ENCODE peak calls at places on chromosomes 2 and 18, in eight cellular contexts. C is endothelial cell; E is body of pancreas; O is CD8-positive, alpha-beta T cell; J is HepG2; X is AG04449; P is astrocyte; S is HFFc6. Q is an unnamed sample.

GRCh38 chr18:78517973-78518372 is 461.6 kb upstream of the SALL3 start:
- DNase-seq in C (no peak), E (no peak), O (peak), J (no peak), X (no peak), P (no peak), S (no peak), Q (no peak)

GRCh38 chr2:166180951-166181812 is 53.4 kb upstream of the SCN1A start:
- DNase-seq in C (peak), E (peak), O (no peak), J (peak), X (no peak), P (no peak), S (peak), Q (peak)

GRCh38 chr2:70935468-70936164 is at the start of gene ATP6V1B1:
- DNase-seq in C (no peak), E (peak), O (peak), J (peak), X (no peak), P (no peak), S (no peak), Q (no peak)

GRCh38 chr2:185338104-185338503 is 400.5 kb upstream of the FSIP2 start:
- DNase-seq in C (no peak), E (no peak), O (no peak), J (no peak), X (no peak), P (no peak), S (no peak), Q (no peak)

GRCh38 chr2:154532763-154533162 is 165.7 kb upstream of the KCNJ3 start:
- DNase-seq in C (no peak), E (no peak), O (no peak), J (no peak), X (no peak), P (no peak), S (no peak), Q (no peak)

GRCh38 chr18:62436636-62437519 is 85.9 kb upstream of the ZCCHC2 start:
- DNase-seq in C (no peak), E (peak), O (peak), J (no peak), X (no peak), P (peak), S (peak), Q (no peak)

GRCh38 chr18:55588001-55588875 is at the start of gene TCF4:
- DNase-seq in C (peak), E (peak), O (no peak), J (no peak), X (no peak), P (peak), S (no peak), Q (no peak)

GRCh38 chr2:222433381-222434173 is 9.2 kb downstream of the SGPP2 start:
- DNase-seq in C (no peak), E (no peak), O (no peak), J (no peak), X (no peak), P (no peak), S (no peak), Q (peak)

GRCh38 chr2:205054789-205055188 is 509.5 kb downstream of the PARD3B start:
- DNase-seq in C (no peak), E (no peak), O (no peak), J (no peak), X (no peak), P (no peak), S (no peak), Q (no peak)

GRCh38 chr18:9637036-9637767 is 22.8 kb upstream of the PPP4R1 start:
- DNase-seq in C (no peak), E (no peak), O (no peak), J (no peak), X (no peak), P (peak), S (no peak), Q (no peak)

GRCh38 chr18:22542400-22542835 is 124.7 kb upstream of the CTAGE1 start:
- DNase-seq in C (no peak), E (no peak), O (no peak), J (peak), X (no peak), P (peak), S (peak), Q (no peak)

GRCh38 chr2:12998701-12999100 is 282.0 kb downstream of the TRIB2 start:
- DNase-seq in C (no peak), E (no peak), O (no peak), J (no peak), X (no peak), P (no peak), S (no peak), Q (no peak)

GRCh38 chr2:65541773-65542172 is 109.4 kb upstream of the SPRED2 start:
- DNase-seq in C (no peak), E (no peak), O (no peak), J (no peak), X (no peak), P (no peak), S (no peak), Q (no peak)

GRCh38 chr2:121093735-121094520 is 191.1 kb downstream of the TFCP2L1 start:
- DNase-seq in C (no peak), E (no peak), O (no peak), J (no peak), X (no peak), P (no peak), S (peak), Q (no peak)

GRCh38 chr2:235116885-235117492 is 165.2 kb downstream of the SH3BP4 start:
- DNase-seq in C (no peak), E (no peak), O (no peak), J (peak), X (no peak), P (peak), S (peak), Q (no peak)

GRCh38 chr18:54957295-54957694 is 2.0 kb downstream of the CCDC68 start:
- DNase-seq in C (no peak), E (no peak), O (no peak), J (peak), X (no peak), P (no peak), S (no peak), Q (no peak)

GRCh38 chr18:63848159-63848558 is 39.3 kb upstream of the SERPINB2 start:
- DNase-seq in C (peak), E (peak), O (no peak), J (peak), X (no peak), P (peak), S (peak), Q (peak)

GRCh38 chr18:13374468-13375301 is 156.1 kb downstream of the LDLRAD4 start:
- DNase-seq in C (no peak), E (no peak), O (no peak), J (no peak), X (no peak), P (peak), S (no peak), Q (no peak)

DNA sequence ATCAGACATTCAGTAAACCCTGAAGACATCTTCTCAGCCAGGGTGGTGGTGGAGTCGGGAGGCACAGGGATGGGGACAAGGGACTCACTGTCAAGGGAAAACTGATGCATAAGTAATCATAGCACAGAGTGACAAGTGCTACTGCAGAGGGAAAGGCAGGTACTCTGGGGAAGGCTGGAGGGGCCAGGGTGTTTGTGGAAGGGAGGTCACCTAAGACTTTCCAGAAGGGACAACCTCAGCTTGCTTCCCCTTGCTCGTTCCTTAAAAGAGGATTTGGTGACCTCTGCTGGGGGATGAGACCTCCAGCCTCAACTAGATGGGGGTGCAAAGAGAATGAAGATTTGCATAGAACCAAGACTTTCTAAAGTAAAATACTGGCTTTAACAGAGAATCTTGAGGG is 99.5 kb downstream of the SLC4A3 start:
- DNase-seq in C (no peak), E (no peak), O (no peak), J (no peak), X (no peak), P (no peak), S (no peak), Q (peak)
- TF ChIP-seq CTCF in C (no peak), E (no peak), O (no peak), J (peak), X (no peak), P (peak), S (peak), Q (no peak)

GRCh38 chr18:33201509-33201926 is 239.0 kb downstream of the CCDC178 start:
- DNase-seq in C (peak), E (peak), O (no peak), J (peak), X (no peak), P (peak), S (no peak), Q (peak)
- TF ChIP-seq CTCF in C (peak), E (peak), O (no peak), J (peak), X (peak), P (peak), S (no peak), Q (peak)

GRCh38 chr18:2337552-2338141 is 233.7 kb downstream of the METTL4 start:
- DNase-seq in C (peak), E (peak), O (no peak), J (peak), X (no peak), P (no peak), S (no peak), Q (peak)
- TF ChIP-seq CTCF in C (peak), E (peak), O (peak), J (peak), X (peak), P (peak), S (peak), Q (peak)

DNA sequence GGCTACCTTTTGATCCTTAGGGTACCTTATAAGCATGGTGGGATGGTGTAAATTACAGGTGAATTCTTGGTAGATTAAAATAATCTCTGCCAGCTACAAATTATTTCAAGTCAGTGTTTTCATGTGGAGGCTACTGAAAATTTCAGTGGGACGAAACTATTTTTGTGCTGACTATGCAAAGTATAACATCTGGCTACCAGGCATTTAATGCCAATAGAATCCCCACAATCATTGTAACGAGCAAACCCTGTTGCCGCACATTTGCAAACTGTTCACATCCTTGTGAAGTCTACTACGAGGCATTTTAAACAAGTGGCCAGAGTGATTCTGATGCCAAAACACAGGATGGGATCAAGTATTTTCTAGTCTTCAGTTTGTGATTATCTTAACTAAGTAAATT is 48.1 kb upstream of the SDC1 start:
- DNase-seq in C (no peak), E (no peak), O (no peak), J (no peak), X (no peak), P (no peak), S (no peak), Q (no peak)
- TF ChIP-seq CTCF in C (no peak), E (no peak), O (no peak), J (no peak), X (no peak), P (no peak), S (no peak), Q (no peak)

Q was measured in Calu3.